ENCODE peak calls at places on chromosomes 1 and 21, in four cellular contexts. Z is mammary epithelial cell, B is keratinocyte, S is endothelial cell of umbilical vein. X is an unnamed sample.

GRCh38 chr1:43978551-43979260 is at the start of gene B4GALT2:
- DNase-seq in Z (peak; percentile 23), B (no peak), S (peak; percentile 24), X (peak; percentile 78)

GRCh38 chr1:227218870-227219578 is 99.3 kb downstream of the CDC42BPA start:
- DNase-seq in Z (no peak), B (no peak), S (peak; percentile 26), X (no peak)

GRCh38 chr1:16146888-16147614 is 8.8 kb downstream of the EPHA2 start:
- DNase-seq in Z (no peak), B (no peak), S (peak; percentile 35), X (peak; percentile 69)

GRCh38 chr1:234658143-234658542 is 48.2 kb upstream of the IRF2BP2 start:
- DNase-seq in Z (peak; percentile 99), B (peak; percentile 90), S (no peak), X (peak; percentile 82)

GRCh38 chr1:225881081-225882007 is 836 bp downstream of the TMEM63A start:
- DNase-seq in Z (peak; percentile 28), B (no peak), S (peak; percentile 19), X (peak; percentile 65)

GRCh38 chr1:216434232-216434631 is 11.0 kb upstream of the USH2A start:
- DNase-seq in Z (no peak), B (no peak), S (no peak), X (no peak)

GRCh38 chr1:53366901-53367502 is 39.1 kb upstream of the LRP8 start:
- DNase-seq in Z (no peak), B (no peak), S (no peak), X (no peak)

GRCh38 chr1:99251308-99251707 is 13.0 kb upstream of the PLPPR4 start:
- DNase-seq in Z (no peak), B (no peak), S (no peak), X (no peak)

GRCh38 chr21:46006547-46007497 is 25.3 kb downstream of the COL6A1 start:
- DNase-seq in Z (no peak), B (no peak), S (no peak), X (no peak)

GRCh38 chr21:31253684-31254083 is 90.4 kb downstream of the TIAM1 start:
- DNase-seq in Z (no peak), B (no peak), S (no peak), X (no peak)

GRCh38 chr1:212608956-212609700 is 567 bp downstream of the ATF3 start:
- DNase-seq in Z (no peak), B (no peak), S (peak; percentile 66), X (peak; percentile 79)

GRCh38 chr1:3577300-3577699 is 34.0 kb downstream of the MEGF6 start:
- DNase-seq in Z (no peak), B (no peak), S (no peak), X (peak; percentile 22)

GRCh38 chr1:173688300-173688699 is 18.6 kb upstream of the ANKRD45 start:
- DNase-seq in Z (no peak), B (no peak), S (no peak), X (no peak)

GRCh38 chr1:186210258-186210657 is 164.8 kb downstream of the TPR start:
- DNase-seq in Z (no peak), B (no peak), S (no peak), X (no peak)

GRCh38 chr1:100308777-100309176 is 42.8 kb downstream of the RTCA start:
- DNase-seq in Z (peak; percentile 70), B (no peak), S (peak; percentile 74), X (peak; percentile 87)

GRCh38 chr21:28737671-28738279 is 254.9 kb downstream of the LTN1 start:
- DNase-seq in Z (peak; percentile 30), B (no peak), S (peak; percentile 39), X (peak; percentile 20)

GRCh38 chr1:229671310-229671709 is 45.3 kb downstream of the URB2 start:
- DNase-seq in Z (no peak), B (no peak), S (no peak), X (no peak)

GRCh38 chr1:116477428-116477827 is 93.4 kb downstream of the CD58 start:
- DNase-seq in Z (no peak), B (no peak), S (no peak), X (no peak)

GRCh38 chr1:4725416-4725815 is 71.0 kb downstream of the AJAP1 start:
- DNase-seq in Z (no peak), B (no peak), S (no peak), X (no peak)

GRCh38 chr1:67674260-67675011 is 10.6 kb upstream of the GADD45A start:
- DNase-seq in Z (no peak), B (no peak), S (peak; percentile 96), X (peak; percentile 45)

GRCh38 chr1:215005078-215005477 is 77.5 kb upstream of the KCNK2 start:
- DNase-seq in Z (no peak), B (no peak), S (no peak), X (peak; percentile 68)

GRCh38 chr1:239725933-239726332 is 339.6 kb downstream of the CHRM3 start:
- DNase-seq in Z (no peak), B (no peak), S (no peak), X (no peak)

GRCh38 chr1:212007896-212008295 is 27.5 kb downstream of the INTS7 start:
- DNase-seq in Z (no peak), B (no peak), S (no peak), X (no peak)

GRCh38 chr1:92273039-92273438 is 25.7 kb downstream of the GLMN start:
- DNase-seq in Z (no peak), B (no peak), S (no peak), X (no peak)

GRCh38 chr1:10794724-10795304 is 1.6 kb downstream of the CASZ1 start:
- DNase-seq in Z (peak; percentile 30), B (no peak), S (no peak), X (peak; percentile 38)

GRCh38 chr1:55640708-55641473 is 425.7 kb upstream of the USP24 start:
- DNase-seq in Z (peak; percentile 23), B (no peak), S (peak; percentile 78), X (peak; percentile 81)

GRCh38 chr21:41819856-41820281 is 53.0 kb upstream of the RIPK4 start:
- DNase-seq in Z (no peak), B (no peak), S (no peak), X (no peak)

GRCh38 chr1:199403421-199404116 is 623.9 kb upstream of the NR5A2 start:
- DNase-seq in Z (no peak), B (no peak), S (no peak), X (peak; percentile 19)

GRCh38 chr1:30816211-30817082 is 58.9 kb upstream of the LAPTM5 start:
- DNase-seq in Z (peak; percentile 87), B (peak; percentile 58), S (no peak), X (peak; percentile 96)

GRCh38 chr21:14598065-14598464 is 52.0 kb upstream of the SAMSN1 start:
- DNase-seq in Z (no peak), B (no peak), S (no peak), X (no peak)

GRCh38 chr1:111471012-111471411 is 2.8 kb upstream of the C1orf162 start:
- DNase-seq in Z (no peak), B (no peak), S (no peak), X (no peak)

GRCh38 chr1:186183970-186184628 is 191.0 kb downstream of the TPR start:
- DNase-seq in Z (no peak), B (no peak), S (no peak), X (peak; percentile 59)

GRCh38 chr1:6157528-6158174 is 22.5 kb downstream of the CHD5 start:
- DNase-seq in Z (peak; percentile 96), B (peak; percentile 73), S (no peak), X (peak; percentile 47)

GRCh38 chr1:230066036-230066435 is 1.0 kb upstream of the GALNT2 start:
- DNase-seq in Z (no peak), B (no peak), S (peak; percentile 6), X (no peak)

GRCh38 chr1:186091222-186091720 is 283.8 kb downstream of the TPR start:
- DNase-seq in Z (no peak), B (no peak), S (no peak), X (no peak)

GRCh38 chr1:15849775-15850449 is 2.4 kb downstream of the SPEN start:
- DNase-seq in Z (peak; percentile 57), B (no peak), S (peak; percentile 78), X (peak; percentile 84)

GRCh38 chr1:16617778-16618580 is 4.6 kb upstream of the NBPF1 start:
- DNase-seq in Z (no peak), B (no peak), S (no peak), X (no peak)

GRCh38 chr1:244735404-244735803 is 82.5 kb downstream of the DESI2 start:
- DNase-seq in Z (peak; percentile 83), B (peak; percentile 78), S (no peak), X (no peak)

GRCh38 chr1:66292944-66293343 is 241.0 kb upstream of the SGIP1 start:
- DNase-seq in Z (no peak), B (no peak), S (no peak), X (no peak)

GRCh38 chr1:210696709-210697108 is 368.0 kb downstream of the HHAT start:
- DNase-seq in Z (no peak), B (no peak), S (no peak), X (no peak)
- H2AFZ ChIP-seq in Z (no peak overlapping the region), B (no peak overlapping the region), S (no peak overlapping the region), X (no peak overlapping the region)

GRCh38 chr1:90719321-90720136 is 2.4 kb upstream of the BARHL2 start:
- DNase-seq in Z (no peak), B (no peak), S (no peak), X (peak; percentile 26)

GRCh38 chr1:90721210-90722194 is 4.4 kb upstream of the BARHL2 start:
- DNase-seq in Z (peak; percentile 41), B (no peak), S (peak; percentile 75), X (peak; percentile 76)

GRCh38 chr1:90717665-90718410 is 736 bp upstream of the BARHL2 start:
- DNase-seq in Z (no peak), B (no peak), S (peak; percentile 37), X (peak; percentile 54)

GRCh38 chr1:90718411-90719320 is 1.6 kb upstream of the BARHL2 start:
- DNase-seq in Z (no peak), B (no peak), S (no peak), X (peak; percentile 37)

DNA sequence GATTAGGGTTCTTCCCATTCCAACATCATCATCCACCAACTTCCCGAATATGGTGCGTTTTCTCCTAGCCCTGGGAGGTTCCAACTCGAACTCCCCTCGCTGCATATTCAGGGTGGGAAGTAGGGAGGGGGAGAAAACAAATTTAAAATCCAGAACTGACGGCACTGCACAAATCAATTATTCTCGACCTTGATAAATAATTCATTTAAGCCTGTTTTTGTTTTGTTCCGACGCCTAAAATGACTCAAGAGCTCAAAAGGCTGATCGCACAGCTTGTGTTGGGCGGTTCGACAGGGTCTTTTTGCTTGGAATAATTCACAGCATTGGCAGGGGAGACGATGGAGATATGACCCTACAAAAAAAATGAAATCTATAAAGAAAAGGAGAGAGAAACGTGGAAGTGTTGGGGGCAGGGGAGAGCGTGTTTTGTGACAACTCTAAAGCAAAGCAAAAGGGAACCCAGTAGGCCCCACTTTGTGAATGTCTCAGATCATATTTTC is 3.1 kb upstream of the BARHL2 start:
- DNase-seq in Z (no peak), B (no peak), S (no peak), X (no peak)
- TF ChIP-seq EZH2 in Z (no peak), B (no peak), S (peak; percentile 9), X (peak; percentile 45)

GRCh38 chr1:41900611-41901444 is 17.9 kb downstream of the HIVEP3 start:
- DNase-seq in Z (peak; percentile 72), B (peak; percentile 15), S (peak; percentile 74), X (peak; percentile 60)
- H3K4me2 ChIP-seq in Z (peak overlapping the region; percentile 57), B (peak overlapping the region; percentile 69), S (peak overlapping the region; percentile 91), X (peak overlapping the region; percentile 71)

GRCh38 chr1:59142663-59143487 is 154.0 kb upstream of the FGGY start:
- DNase-seq in Z (peak; percentile 95), B (peak; percentile 91), S (peak; percentile 91), X (peak; percentile 92)

GRCh38 chr1:59146651-59147358 is 150.1 kb upstream of the FGGY start:
- DNase-seq in Z (peak; percentile 34), B (no peak), S (peak; percentile 46), X (peak; percentile 62)

GRCh38 chr1:59144959-59145358 is 151.9 kb upstream of the FGGY start:
- DNase-seq in Z (no peak), B (no peak), S (no peak), X (no peak)

GRCh38 chr1:59143824-59144223 is 153.1 kb upstream of the FGGY start:
- DNase-seq in Z (no peak), B (no peak), S (peak; percentile 63), X (peak; percentile 66)

GRCh38 chr1:59146056-59146455 is 150.8 kb upstream of the FGGY start:
- DNase-seq in Z (no peak), B (no peak), S (no peak), X (no peak)
- H2AFZ ChIP-seq in Z (no peak overlapping the region), B (no peak overlapping the region), S (no peak overlapping the region), X (peak overlapping the region; percentile 81)